ENCODE peak calls at places on chromosomes 7 and 10, in eight cellular contexts. M, A, F, U, B, J, E and I are unnamed samples.

GRCh38 chr10:51389415-51390342 is 309.7 kb downstream of the CSTF2T start:
- DNase-seq in A (peak), M (peak), B (peak), U (peak), F (no peak), E (no peak), J (no peak), I (peak)

GRCh38 chr10:16381083-16381482 is 55.7 kb upstream of the PTER start:
- DNase-seq in M (no peak), J (no peak), B (no peak), A (no peak), E (peak), F (no peak), U (no peak), I (no peak)

GRCh38 chr7:117322741-117323584 is at the start of gene WNT2:
- DNase-seq in B (peak), E (no peak), F (no peak), A (no peak), J (no peak), U (peak), M (no peak), I (peak)

GRCh38 chr10:31090894-31091607 is 59.4 kb upstream of the ZNF438 start:
- DNase-seq in F (no peak), U (no peak), B (no peak), J (no peak), M (peak), E (no peak), A (no peak), I (no peak)

GRCh38 chr10:45224219-45224841 is 91.1 kb downstream of the OR13A1 start:
- DNase-seq in E (no peak), F (no peak), M (no peak), A (no peak), B (no peak), U (no peak), J (no peak), I (no peak)

GRCh38 chr10:97612386-97612785 is 20.9 kb downstream of the MORN4 start:
- DNase-seq in U (no peak), M (peak), F (peak), E (peak), B (peak), A (no peak), J (no peak), I (no peak)

GRCh38 chr10:104993085-104993484 is 352.0 kb downstream of the SORCS3 start:
- DNase-seq in M (no peak), B (no peak), F (no peak), A (no peak), E (no peak), U (no peak), J (no peak), I (no peak)

GRCh38 chr10:71045188-71045841 is 156.9 kb upstream of the PCBD1 start:
- DNase-seq in U (no peak), A (no peak), M (no peak), B (no peak), E (no peak), J (no peak), F (peak), I (no peak)

GRCh38 chr10:18079665-18080295 is 60.4 kb upstream of the CACNB2 start:
- DNase-seq in J (no peak), E (no peak), F (no peak), A (no peak), U (no peak), M (no peak), B (peak), I (no peak)

GRCh38 chr7:150845471-150845870 is 6.8 kb upstream of the AOC1 start:
- DNase-seq in B (peak), F (peak), J (no peak), E (no peak), M (no peak), U (no peak), A (no peak), I (no peak)

GRCh38 chr10:71243756-71244637 is 31.6 kb downstream of the UNC5B start:
- DNase-seq in U (no peak), J (no peak), M (no peak), E (peak), A (no peak), B (no peak), F (no peak), I (no peak)

GRCh38 chr10:120474956-120475355 is 17.9 kb downstream of the PLPP4 start:
- DNase-seq in J (no peak), U (no peak), E (no peak), M (no peak), B (no peak), A (no peak), F (no peak), I (no peak)

GRCh38 chr7:107579881-107580715 is at the start of gene BCAP29:
- DNase-seq in B (peak), F (peak), E (peak), J (peak), A (peak), M (peak), U (peak), I (peak)
- TF ChIP-seq CTCF in B (peak), F (no peak), E (peak), J (no peak), A (no peak), M (peak), U (peak), I (no peak)

GRCh38 chr7:3042861-3043489 is 692 bp downstream of the CARD11 start:
- DNase-seq in F (no peak), B (no peak), E (peak), J (peak), U (no peak), M (no peak), A (no peak), I (no peak)

GRCh38 chr7:3042301-3042700 is 1.4 kb downstream of the CARD11 start:
- DNase-seq in E (no peak), A (no peak), J (peak), U (no peak), F (no peak), B (no peak), M (no peak), I (no peak)

GRCh38 chr7:3039787-3040186 is 3.9 kb downstream of the CARD11 start:
- DNase-seq in J (peak), A (no peak), U (no peak), F (no peak), M (no peak), B (no peak), E (no peak), I (no peak)

GRCh38 chr7:3043544-3044395 is at the start of gene CARD11:
- DNase-seq in E (peak), J (peak), F (no peak), B (no peak), A (no peak), U (no peak), M (no peak), I (no peak)
- TF ChIP-seq CTCF in E (no peak), J (no peak), F (no peak), B (no peak), A (no peak), U (no peak), M (no peak), I (no peak)

DNA sequence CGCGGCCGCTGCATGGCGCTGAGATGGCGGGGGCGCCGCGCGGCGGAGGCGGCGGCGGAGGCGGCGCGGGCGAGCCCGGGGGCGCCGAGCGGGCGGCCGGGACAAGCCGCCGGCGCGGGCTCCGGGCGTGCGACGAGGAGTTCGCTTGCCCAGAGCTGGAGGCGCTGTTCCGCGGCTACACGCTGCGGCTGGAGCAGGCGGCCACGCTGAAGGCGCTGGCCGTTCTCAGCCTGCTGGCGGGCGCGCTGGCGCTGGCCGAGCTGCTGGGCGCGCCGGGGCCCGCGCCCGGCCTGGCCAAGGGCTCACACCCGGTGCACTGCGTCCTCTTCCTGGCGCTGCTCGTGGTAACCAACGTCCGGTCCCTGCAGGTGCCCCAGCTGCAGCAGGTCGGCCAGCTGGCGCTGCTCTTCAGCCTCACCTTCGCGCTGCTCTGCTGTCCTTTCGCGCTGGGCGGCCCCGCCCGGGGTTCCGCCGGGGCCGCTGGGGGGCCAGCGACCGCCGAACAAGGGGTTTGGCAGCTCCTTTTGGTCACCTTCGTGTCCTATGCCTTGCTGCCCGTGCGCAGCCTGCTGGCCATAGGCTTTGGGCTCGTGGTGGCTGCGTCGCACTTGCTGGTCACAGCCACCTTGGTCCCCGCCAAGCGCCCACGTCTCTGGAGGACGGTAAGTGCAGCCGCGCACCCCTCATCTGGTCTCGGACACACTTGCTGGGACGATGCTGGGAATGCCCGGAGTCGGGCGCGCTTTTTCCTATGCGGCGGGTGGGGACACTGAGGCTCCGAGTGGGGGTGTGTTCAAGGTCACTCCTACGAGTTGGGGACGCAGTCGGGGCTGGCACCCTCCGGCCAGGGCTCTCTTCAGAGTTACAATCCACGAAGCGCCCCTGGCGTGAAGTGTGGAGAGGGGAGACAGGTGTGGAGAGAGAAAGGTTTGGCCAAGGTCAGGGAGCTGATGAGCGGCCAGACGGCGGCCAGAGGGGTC is 643 bp downstream of the ADCY1 start:
- DNase-seq in J (no peak), M (peak), U (peak), A (peak), E (no peak), F (no peak), B (peak), I (peak)
- TF ChIP-seq CTCF in J (no peak), M (peak), U (peak), A (no peak), E (no peak), F (no peak), B (no peak), I (no peak)

GRCh38 chr10:128369101-128369650 is 243.0 kb upstream of the MKI67 start:
- DNase-seq in F (no peak), A (no peak), B (no peak), E (no peak), M (no peak), U (no peak), J (no peak), I (no peak)
- TF ChIP-seq CTCF in F (no peak), A (no peak), B (no peak), E (no peak), M (no peak), U (no peak), J (no peak), I (no peak)

GRCh38 chr10:86904600-86904999 is 52.8 kb downstream of the MMRN2 start:
- DNase-seq in B (no peak), A (no peak), U (no peak), M (no peak), J (no peak), F (no peak), E (no peak), I (no peak)

GRCh38 chr10:86899128-86899527 is 58.3 kb downstream of the MMRN2 start:
- DNase-seq in F (no peak), E (no peak), B (peak), M (no peak), J (no peak), U (no peak), A (no peak), I (peak)

GRCh38 chr10:86905429-86905828 is 52.0 kb downstream of the MMRN2 start:
- DNase-seq in B (no peak), U (no peak), E (no peak), J (no peak), A (no peak), F (peak), M (no peak), I (no peak)

GRCh38 chr10:86900955-86901354 is 56.5 kb downstream of the MMRN2 start:
- DNase-seq in A (peak), J (no peak), E (no peak), B (peak), F (peak), M (peak), U (no peak), I (no peak)

DNA sequence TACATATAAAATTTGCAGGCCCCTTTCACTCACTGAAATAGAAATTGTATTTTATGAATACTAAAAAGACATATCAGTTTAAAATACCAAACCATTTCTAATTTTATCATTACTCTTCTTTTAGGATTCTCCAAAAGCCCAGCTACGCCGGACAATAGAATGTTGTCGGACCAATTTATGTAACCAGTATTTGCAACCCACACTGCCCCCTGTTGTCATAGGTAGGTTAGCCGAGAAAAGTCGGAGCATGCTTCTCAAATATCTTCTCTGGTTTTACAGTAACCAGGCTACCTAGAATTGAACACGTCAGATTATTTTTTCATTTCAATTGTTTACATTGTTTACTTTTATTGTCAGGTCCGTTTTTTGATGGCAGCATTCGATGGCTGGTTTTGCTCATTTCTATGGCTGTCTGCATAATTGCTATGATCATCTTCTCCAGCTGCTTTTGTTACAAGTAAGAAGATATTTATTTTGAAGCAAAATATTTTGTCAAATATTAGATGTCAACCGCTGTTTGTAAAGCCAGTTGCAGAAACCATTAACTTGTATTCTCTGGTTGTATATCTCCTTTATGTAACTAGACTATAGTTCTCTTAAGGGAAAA is 57.6 kb downstream of the MMRN2 start:
- DNase-seq in E (no peak), M (peak), U (peak), J (no peak), F (peak), A (peak), B (peak), I (peak)
- TF ChIP-seq CTCF in E (peak), M (peak), U (peak), J (peak), F (peak), A (peak), B (peak), I (peak)